ENCODE peak calls at places on chromosome 6, in eight cellular contexts. K is AG04450; M is suprapubic skin; G is hepatocyte; D is lung; F is IMR-90; V is BE2C; J is CD4-positive, alpha-beta T cell. Y is an unnamed sample.

GRCh38 chr6:77561768-77562314 is 91.0 kb upstream of the MEI4 start:
- DNase-seq in F (no peak), K (no peak), G (no peak), J (no peak), V (peak; percentile 8), M (no peak), D (no peak), Y (no peak)

GRCh38 chr6:132131777-132132176 is 180.6 kb upstream of the CCN2 start:
- DNase-seq in V (no peak), F (peak; percentile 100), K (peak; percentile 99), D (no peak), J (no peak), G (peak; percentile 86), M (peak; percentile 74), Y (peak; percentile 42)

GRCh38 chr6:25556516-25556915 is 95.5 kb upstream of the SCGN start:
- DNase-seq in D (peak; percentile 70), V (peak; percentile 86), M (peak; percentile 83), F (peak; percentile 74), J (peak; percentile 79), K (peak; percentile 42), G (peak; percentile 83), Y (peak; percentile 94)

GRCh38 chr6:25922301-25922700 is 8.2 kb downstream of the SLC17A2 start:
- DNase-seq in J (no peak), V (no peak), M (no peak), G (no peak), K (no peak), D (no peak), F (no peak), Y (no peak)

GRCh38 chr6:24844903-24845302 is 46.2 kb upstream of the ARMH2 start:
- DNase-seq in D (no peak), M (no peak), J (no peak), F (no peak), G (no peak), K (no peak), V (no peak), Y (no peak)

GRCh38 chr6:157107571-157107914 is 215.8 kb downstream of the TMEM242 start:
- DNase-seq in D (no peak), J (no peak), K (no peak), V (no peak), G (no peak), M (no peak), F (no peak), Y (no peak)

GRCh38 chr6:227074-227782 is 65.1 kb upstream of the DUSP22 start:
- DNase-seq in V (no peak), J (no peak), K (no peak), F (no peak), D (no peak), G (no peak), M (no peak), Y (peak; percentile 39)

GRCh38 chr6:11096109-11096508 is 2.5 kb downstream of the SMIM13 start:
- DNase-seq in D (no peak), V (peak; percentile 21), K (no peak), M (no peak), G (peak; percentile 66), J (no peak), F (peak; percentile 80), Y (peak; percentile 77)

GRCh38 chr6:98848539-98849210 is 14.3 kb downstream of the POU3F2 start:
- DNase-seq in G (no peak), D (no peak), M (no peak), V (no peak), J (no peak), F (no peak), K (no peak), Y (no peak)

GRCh38 chr6:124780621-124781020 is 181.6 kb upstream of the RNF217 start:
- DNase-seq in F (no peak), D (no peak), K (no peak), V (no peak), G (no peak), M (no peak), J (no peak), Y (no peak)

GRCh38 chr6:139732451-139732850 is 358.0 kb upstream of the CITED2 start:
- DNase-seq in J (no peak), V (no peak), M (no peak), G (peak; percentile 22), D (no peak), K (no peak), F (peak; percentile 78), Y (no peak)

GRCh38 chr6:15362274-15363160 is 116.6 kb downstream of the JARID2 start:
- DNase-seq in F (no peak), M (no peak), K (no peak), G (no peak), D (no peak), J (no peak), V (no peak), Y (no peak)

GRCh38 chr6:104669483-104669882 is 190.2 kb downstream of the HACE1 start:
- DNase-seq in D (no peak), K (no peak), G (no peak), M (no peak), F (no peak), V (no peak), J (no peak), Y (no peak)
- H3K9me3 ChIP-seq in D (peaks cover 3% of the 10 kb centered on the region), K (no peaks in the 10 kb centered on the region), G (no peaks in the 10 kb centered on the region), M (peaks cover 4% of the 10 kb centered on the region), F (no peaks in the 10 kb centered on the region), V (no peaks in the 10 kb centered on the region), J (no peaks in the 10 kb centered on the region), Y (peaks cover 5% of the 10 kb centered on the region)

GRCh38 chr6:118327237-118327636 is 220.9 kb upstream of the PLN start:
- DNase-seq in M (no peak), J (no peak), K (no peak), G (no peak), D (no peak), V (no peak), F (no peak), Y (no peak)

GRCh38 chr6:118325220-118325860 is 222.8 kb upstream of the PLN start:
- DNase-seq in M (no peak), J (no peak), D (no peak), F (peak; percentile 14), V (no peak), K (no peak), G (no peak), Y (no peak)

GRCh38 chr6:118324081-118324480 is 224.0 kb upstream of the PLN start:
- DNase-seq in M (no peak), K (no peak), J (no peak), D (peak; percentile 36), G (no peak), V (no peak), F (no peak), Y (no peak)

DNA sequence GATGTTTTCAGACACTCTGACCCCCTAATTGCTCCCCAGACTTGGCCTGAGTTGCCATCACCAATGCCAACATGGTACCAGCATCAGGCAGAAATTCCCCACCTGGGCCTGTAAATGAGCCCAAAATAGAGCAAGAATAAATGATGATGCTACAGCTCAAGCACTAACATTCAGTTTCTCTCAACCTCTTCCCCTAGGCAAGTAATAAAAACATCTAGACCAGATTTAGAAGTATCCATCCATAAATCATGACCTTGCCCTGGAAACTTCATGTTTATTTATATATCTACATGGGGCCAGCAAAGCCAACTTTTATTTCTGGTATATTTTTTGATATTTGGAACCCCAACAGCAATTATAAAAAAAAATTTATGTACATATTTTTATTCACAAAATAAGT is 221.4 kb upstream of the PLN start:
- DNase-seq in D (no peak), G (no peak), V (no peak), M (no peak), K (no peak), F (no peak), J (no peak), Y (no peak)
- TF ChIP-seq CTCF in D (no peak), G (no peak), V (no peak), M (no peak), K (no peak), F (no peak), J (no peak), Y (no peak)

GRCh38 chr6:164561656-164562055 is 747.7 kb downstream of the C6orf118 start:
- DNase-seq in K (no peak), J (no peak), M (no peak), V (no peak), F (no peak), D (no peak), G (no peak), Y (no peak)
- H3K9me3 ChIP-seq in K (peaks cover 11% of the 10 kb centered on the region), J (peaks cover 7% of the 10 kb centered on the region), M (peaks cover 11% of the 10 kb centered on the region), V (no peaks in the 10 kb centered on the region), F (peaks cover 6% of the 10 kb centered on the region), D (peaks cover 7% of the 10 kb centered on the region), G (no peaks in the 10 kb centered on the region), Y (peaks cover 23% of the 10 kb centered on the region)

DNA sequence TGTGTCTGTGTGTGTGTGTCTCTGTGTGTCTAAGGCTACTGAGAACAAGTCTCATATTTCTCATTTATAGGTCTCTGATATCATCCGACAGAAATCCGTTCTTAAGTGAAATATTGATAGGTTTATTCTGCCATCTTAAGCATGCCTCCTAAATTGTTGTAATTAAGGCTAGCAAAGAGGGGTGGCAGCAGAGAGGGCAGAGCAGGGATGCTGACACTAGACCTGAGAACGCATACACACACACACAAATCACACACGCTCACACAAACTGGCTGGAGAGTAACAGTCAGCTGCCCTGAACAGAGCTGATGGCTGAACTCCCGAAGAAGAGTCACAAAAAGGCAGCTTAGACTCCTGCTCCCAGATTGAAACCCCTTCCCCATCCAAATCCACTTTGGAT is 85.0 kb upstream of the LRFN2 start:
- DNase-seq in F (no peak), K (no peak), V (no peak), D (no peak), M (no peak), G (no peak), J (no peak), Y (peak; percentile 52)
- TF ChIP-seq CTCF in F (no peak), K (no peak), V (peak; percentile 39), D (no peak), M (no peak), G (peak; percentile 18), J (no peak), Y (peak; percentile 65)

GRCh38 chr6:38531134-38531533 is 108.6 kb downstream of the BTBD9 start:
- DNase-seq in V (no peak), G (no peak), D (no peak), J (no peak), F (no peak), K (no peak), M (no peak), Y (no peak)

GRCh38 chr6:38524436-38525145 is 115.1 kb downstream of the BTBD9 start:
- DNase-seq in J (no peak), M (no peak), V (no peak), F (peak; percentile 52), D (no peak), K (no peak), G (no peak), Y (no peak)

GRCh38 chr6:38527371-38527770 is 112.4 kb downstream of the BTBD9 start:
- DNase-seq in F (no peak), V (no peak), J (no peak), K (no peak), M (no peak), G (no peak), D (no peak), Y (no peak)

GRCh38 chr6:38525888-38526287 is 113.8 kb downstream of the BTBD9 start:
- DNase-seq in F (no peak), M (no peak), K (no peak), V (no peak), D (no peak), G (no peak), J (no peak), Y (no peak)

GRCh38 chr6:38528196-38528965 is 111.3 kb downstream of the BTBD9 start:
- DNase-seq in M (no peak), G (no peak), V (no peak), J (no peak), K (no peak), D (no peak), F (no peak), Y (no peak)
- H3K9me3 ChIP-seq in M (no peaks in the 10 kb centered on the region), G (peaks cover 5% of the 10 kb centered on the region), V (peaks cover 3% of the 10 kb centered on the region), J (peaks cover 8% of the 10 kb centered on the region), K (peaks cover 8% of the 10 kb centered on the region), D (peaks cover 6% of the 10 kb centered on the region), F (peaks cover 2% of the 10 kb centered on the region), Y (peaks cover 49% of the 10 kb centered on the region)